ENCODE peak calls at places on chromosomes 3 and 15, in six cellular contexts. W is H54, H is ovary, A is Peyer's patch, O is heart left ventricle, D is lower leg skin. I is an unnamed sample.
A peak's percentile ranks its signal among the peaks of the same experiment; 100 is the strongest.

GRCh38 chr3:106160396-106160795 is 291.6 kb upstream of the CBLB start:
- DNase-seq in W (no peak), H (no peak), A (no peak), O (no peak), D (no peak), I (no peak)

GRCh38 chr3:169662215-169663070 is 1.1 kb downstream of the MECOM start:
- DNase-seq in W (peak; percentile 70), H (peak; percentile 31), A (peak; percentile 80), O (peak; percentile 81), D (no peak), I (no peak)

GRCh38 chr3:66572938-66573710 is 72.3 kb upstream of the LRIG1 start:
- DNase-seq in W (no peak), H (peak; percentile 23), A (no peak), O (no peak), D (no peak), I (no peak)

GRCh38 chr3:142595581-142595950 is 627 bp upstream of the PLS1 start:
- DNase-seq in W (peak; percentile 42), H (no peak), A (no peak), O (no peak), D (no peak), I (no peak)

GRCh38 chr3:63768415-63768814 is 50.7 kb upstream of the C3orf49 start:
- DNase-seq in W (no peak), H (no peak), A (no peak), O (no peak), D (no peak), I (no peak)

GRCh38 chr3:50089603-50089945 is 855 bp downstream of the RBM5 start:
- DNase-seq in W (peak; percentile 38), H (no peak), A (no peak), O (no peak), D (no peak), I (no peak)

GRCh38 chr3:100403956-100404548 is 2.7 kb downstream of the LNP1 start:
- DNase-seq in W (no peak), H (no peak), A (no peak), O (no peak), D (no peak), I (no peak)

GRCh38 chr3:13420051-13420816 is at the start of gene NUP210:
- DNase-seq in W (no peak), H (no peak), A (peak; percentile 70), O (peak; percentile 35), D (no peak), I (no peak)

GRCh38 chr15:29121369-29121656 is 148.3 kb downstream of the NSMCE3 start:
- DNase-seq in W (no peak), H (no peak), A (no peak), O (no peak), D (no peak), I (no peak)

GRCh38 chr3:15845475-15845874 is 47.7 kb upstream of the ANKRD28 start:
- DNase-seq in W (no peak), H (no peak), A (no peak), O (no peak), D (no peak), I (no peak)

GRCh38 chr3:118938183-118938961 is 96.3 kb downstream of the IGSF11 start:
- DNase-seq in W (peak; percentile 7), H (no peak), A (no peak), O (no peak), D (no peak), I (no peak)

GRCh38 chr15:27762471-27762870 is 336.6 kb downstream of the OCA2 start:
- DNase-seq in W (no peak), H (no peak), A (no peak), O (no peak), D (no peak), I (no peak)

GRCh38 chr15:36599824-36600365 is 20.5 kb downstream of the CDIN1 start:
- DNase-seq in W (no peak), H (no peak), A (no peak), O (no peak), D (no peak), I (no peak)

GRCh38 chr15:36598529-36599177 is 19.2 kb downstream of the CDIN1 start:
- DNase-seq in W (no peak), H (no peak), A (no peak), O (no peak), D (no peak), I (no peak)

GRCh38 chr15:36601497-36601932 is 22.1 kb downstream of the CDIN1 start:
- DNase-seq in W (peak; percentile 23), H (peak; percentile 29), A (no peak), O (peak; percentile 79), D (peak; percentile 63), I (no peak)

GRCh38 chr15:36605626-36606263 is 26.3 kb downstream of the CDIN1 start:
- DNase-seq in W (no peak), H (no peak), A (no peak), O (no peak), D (no peak), I (no peak)

DNA sequence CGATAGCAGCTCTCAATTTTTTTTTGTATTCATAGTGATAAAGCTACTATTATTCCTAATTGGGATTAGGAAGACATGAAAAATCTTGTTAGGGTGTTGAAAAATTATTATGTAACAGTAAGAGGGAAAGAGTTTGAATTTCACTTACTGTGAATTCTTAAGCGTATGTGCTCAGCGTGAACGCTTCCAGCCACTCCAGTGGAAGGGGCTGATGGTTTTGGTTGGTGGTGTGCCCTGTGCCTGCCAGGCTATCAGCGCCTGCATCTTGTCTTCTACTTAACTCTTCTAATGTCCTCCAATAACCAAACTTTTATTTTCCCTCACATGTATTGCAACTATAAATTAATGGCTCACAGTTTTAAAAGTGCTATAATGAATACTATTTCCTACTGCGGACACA is 22.5 kb downstream of the CDIN1 start:
- DNase-seq in W (no peak), H (no peak), A (no peak), O (no peak), D (no peak), I (no peak)
- TF ChIP-seq POLR2A in W (no peak), H (no peak), A (no peak), O (no peak), D (no peak), I (no peak)

GRCh38 chr3:37347941-37348340 is 173.6 kb upstream of the LRRFIP2 start:
- DNase-seq in W (no peak), H (no peak), A (no peak), O (no peak), D (no peak), I (no peak)
- TF ChIP-seq POLR2A in W (no peak), H (no peak), A (no peak), O (no peak), D (no peak), I (no peak)

GRCh38 chr3:4741404-4742307 is 237.6 kb upstream of the BHLHE40 start:
- DNase-seq in W (peak; percentile 84), H (peak; percentile 86), A (no peak), O (peak; percentile 59), D (peak; percentile 85), I (peak; percentile 88)
- TF ChIP-seq POLR2A in W (no peak), H (peak; percentile 33), A (peak; percentile 24), O (no peak), D (no peak), I (no peak)

DNA sequence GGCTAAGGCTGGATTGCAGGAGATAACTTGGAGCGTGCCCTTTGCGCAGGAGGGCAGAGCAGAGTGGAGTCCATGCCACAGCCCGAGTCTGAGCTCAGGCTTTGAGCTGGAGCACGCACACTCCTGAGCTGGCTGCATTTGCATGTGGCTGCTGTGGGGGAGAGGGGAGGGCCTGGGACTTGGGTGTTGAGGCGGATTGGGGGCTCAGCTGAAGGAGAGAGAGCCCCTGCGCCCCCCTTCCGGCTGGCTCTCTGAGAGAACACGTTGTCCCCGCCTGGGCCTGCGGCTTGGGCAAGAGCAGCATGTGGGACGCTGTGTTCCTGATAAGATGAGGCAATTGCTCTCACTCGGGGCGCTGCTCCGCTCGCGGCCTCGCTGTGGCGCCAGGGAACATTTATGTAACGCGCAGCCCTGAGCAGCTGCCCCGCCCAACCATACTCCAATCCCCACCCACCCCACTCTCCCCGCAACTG is 39.1 kb downstream of the KLF13 start:
- DNase-seq in W (no peak), H (peak; percentile 98), A (peak; percentile 94), O (peak; percentile 98), D (peak; percentile 96), I (peak; percentile 95)
- TF ChIP-seq POLR2A in W (no peak), H (peak; percentile 49), A (peak; percentile 52), O (no peak), D (no peak), I (peak; percentile 55)

GRCh38 chr3:37326144-37326543 is 151.8 kb upstream of the LRRFIP2 start:
- DNase-seq in W (no peak), H (no peak), A (no peak), O (no peak), D (no peak), I (no peak)

GRCh38 chr3:37329465-37329864 is 155.1 kb upstream of the LRRFIP2 start:
- DNase-seq in W (no peak), H (no peak), A (no peak), O (no peak), D (no peak), I (no peak)

GRCh38 chr3:37324752-37325407 is 150.5 kb upstream of the LRRFIP2 start:
- DNase-seq in W (no peak), H (no peak), A (no peak), O (no peak), D (no peak), I (no peak)

DNA sequence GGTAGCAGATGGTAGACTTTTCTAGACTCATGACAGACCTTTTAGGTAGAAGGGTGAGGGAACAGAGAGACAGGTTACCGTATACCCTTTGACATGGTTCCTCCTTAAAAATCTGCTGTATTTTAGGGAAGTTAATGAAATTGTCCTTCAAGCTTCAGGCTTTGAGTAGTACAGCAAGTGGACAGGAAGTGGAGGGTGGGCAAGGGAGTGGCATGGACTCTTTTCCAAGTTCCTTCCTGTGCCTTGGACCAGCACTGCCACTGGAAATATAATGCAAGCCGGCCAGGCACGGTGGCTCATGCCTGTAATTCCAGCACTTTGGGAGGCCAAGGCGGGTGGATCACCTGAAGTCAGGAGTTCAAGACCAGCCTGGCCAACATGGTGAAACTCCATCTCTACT is 156.1 kb upstream of the LRRFIP2 start:
- DNase-seq in W (no peak), H (no peak), A (no peak), O (peak; percentile 31), D (no peak), I (no peak)
- TF ChIP-seq POLR2A in W (no peak), H (no peak), A (no peak), O (no peak), D (no peak), I (no peak)

DNA sequence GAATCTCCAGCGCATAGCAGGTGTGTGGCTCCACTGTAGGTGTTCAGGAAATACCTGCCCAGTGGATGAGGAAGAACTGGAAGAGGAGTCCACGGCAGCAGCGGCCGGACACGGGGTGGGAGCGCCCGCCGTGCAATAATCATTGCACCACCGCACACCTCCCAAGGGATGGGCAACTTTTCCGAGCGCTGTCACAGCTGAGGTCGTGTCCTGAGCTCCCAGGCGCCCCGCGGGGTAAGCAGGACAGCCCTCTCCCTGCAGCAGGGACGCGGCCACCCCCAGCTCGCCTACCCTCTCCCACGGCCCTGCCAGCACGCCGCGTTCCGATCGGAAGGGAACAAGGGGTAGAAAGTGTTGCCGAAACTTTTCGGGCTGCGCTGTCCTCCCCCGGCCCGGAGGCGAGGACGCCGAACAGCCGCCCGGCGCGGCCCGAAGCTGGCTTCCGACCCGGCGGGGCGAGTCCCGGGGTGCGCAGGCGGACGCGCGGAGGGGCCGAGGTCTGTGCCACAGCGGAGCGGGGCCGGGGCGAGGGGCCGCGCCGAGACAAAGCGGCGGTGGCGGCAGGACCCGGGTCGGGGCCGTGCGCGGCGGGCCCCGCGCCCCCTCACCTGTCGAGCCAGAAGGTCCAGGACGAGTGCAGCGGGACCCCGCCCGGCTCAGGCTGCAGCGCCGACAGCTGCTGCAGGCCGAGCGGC is 471 bp downstream of the EIF4E3 start:
- DNase-seq in W (peak; percentile 44), H (peak; percentile 47), A (peak; percentile 78), O (peak; percentile 68), D (no peak), I (no peak)
- TF ChIP-seq POLR2A in W (no peak), H (no peak), A (peak; percentile 54), O (no peak), D (no peak), I (no peak)